ENCODE peak calls at places on chromosomes 1 and 21, in seven cellular contexts. P is foreskin fibroblast; M is left ventricle myocardium inferior; W is CD4-positive, CD25-positive, alpha-beta regulatory T cell; Q is progenitor cell of endocrine pancreas; D is effector memory CD8-positive, alpha-beta T cell; C is Calu3. Y is an unnamed sample.

GRCh38 chr1:157133431-157133830 is 4.8 kb downstream of the ETV3 start:
- DNase-seq in P (no peak), M (no peak), W (peak), Q (no peak), D (no peak), C (no peak), Y (no peak)

GRCh38 chr1:1197551-1198422 is 8.6 kb downstream of the TNFRSF18 start:
- DNase-seq in P (no peak), M (no peak), W (no peak), Q (no peak), D (no peak), C (no peak), Y (no peak)

GRCh38 chr1:87159378-87159915 is 169.2 kb upstream of the LMO4 start:
- DNase-seq in P (no peak), M (no peak), W (no peak), Q (no peak), D (no peak), C (no peak), Y (no peak)

GRCh38 chr1:110197905-110198629 is 12.0 kb upstream of the KCNC4 start:
- DNase-seq in P (no peak), M (no peak), W (no peak), Q (no peak), D (no peak), C (no peak), Y (no peak)

GRCh38 chr1:181587870-181588438 is 104.6 kb downstream of the CACNA1E start:
- DNase-seq in P (no peak), M (no peak), W (no peak), Q (no peak), D (no peak), C (no peak), Y (no peak)

GRCh38 chr1:19062258-19063029 is 106.0 kb upstream of the IFFO2 start:
- DNase-seq in P (no peak), M (no peak), W (no peak), Q (no peak), D (no peak), C (no peak), Y (no peak)

GRCh38 chr1:115507256-115507589 is 134.5 kb upstream of the VANGL1 start:
- DNase-seq in P (peak), M (no peak), W (no peak), Q (no peak), D (no peak), C (peak), Y (peak)

GRCh38 chr1:13732971-13733667 is 33.1 kb downstream of the PRDM2 start:
- DNase-seq in P (no peak), M (no peak), W (peak), Q (no peak), D (peak), C (no peak), Y (no peak)

GRCh38 chr1:228993106-228993505 is 257.8 kb downstream of the RHOU start:
- DNase-seq in P (no peak), M (no peak), W (no peak), Q (no peak), D (no peak), C (no peak), Y (no peak)

GRCh38 chr1:167791281-167792209 is 69.8 kb downstream of the MPZL1 start:
- DNase-seq in P (peak), M (no peak), W (no peak), Q (no peak), D (no peak), C (no peak), Y (peak)

GRCh38 chr1:25890249-25891034 is 14.9 kb upstream of the PAQR7 start:
- DNase-seq in P (peak), M (no peak), W (no peak), Q (peak), D (no peak), C (peak), Y (no peak)

GRCh38 chr1:244005455-244005854 is 45.6 kb upstream of the ZBTB18 start:
- DNase-seq in P (no peak), M (no peak), W (no peak), Q (no peak), D (no peak), C (no peak), Y (no peak)

GRCh38 chr1:215542301-215542700 is 24.8 kb upstream of the KCTD3 start:
- DNase-seq in P (no peak), M (no peak), W (no peak), Q (no peak), D (no peak), C (no peak), Y (no peak)

GRCh38 chr1:228735871-228736586 is 750 bp downstream of the RHOU start:
- DNase-seq in P (peak), M (peak), W (peak), Q (peak), D (peak), C (peak), Y (no peak)

GRCh38 chr1:156664949-156665411 is 12.2 kb downstream of the NES start:
- DNase-seq in P (peak), M (peak), W (no peak), Q (no peak), D (no peak), C (peak), Y (no peak)

GRCh38 chr1:107262472-107263286 is 121.8 kb downstream of the NTNG1 start:
- DNase-seq in P (peak), M (no peak), W (no peak), Q (no peak), D (no peak), C (no peak), Y (no peak)

GRCh38 chr1:232178191-232178590 is 451.7 kb downstream of the SIPA1L2 start:
- DNase-seq in P (no peak), M (no peak), W (no peak), Q (no peak), D (no peak), C (no peak), Y (no peak)

GRCh38 chr1:183652547-183653467 is at the start of gene APOBEC4:
- DNase-seq in P (peak), M (no peak), W (no peak), Q (no peak), D (no peak), C (peak), Y (peak)

GRCh38 chr1:228163776-228164534 is 1.6 kb upstream of the IBA57 start:
- DNase-seq in P (no peak), M (no peak), W (no peak), Q (no peak), D (no peak), C (no peak), Y (no peak)

GRCh38 chr1:38047603-38048146 is 1.1 kb upstream of the POU3F1 start:
- DNase-seq in P (peak), M (no peak), W (no peak), Q (peak), D (no peak), C (no peak), Y (no peak)

GRCh38 chr1:179145521-179145920 is 63.7 kb downstream of the TOR3A start:
- DNase-seq in P (no peak), M (no peak), W (no peak), Q (no peak), D (no peak), C (no peak), Y (no peak)

GRCh38 chr21:45516071-45516670 is 26.1 kb downstream of the SLC19A1 start:
- DNase-seq in P (no peak), M (peak), W (no peak), Q (no peak), D (no peak), C (no peak), Y (no peak)

Y was measured in Ammon's horn.